ENCODE peak calls at places on chromosomes 12 and 14, in eight cellular contexts. One of them, this sample, is unnamed.
A peak's percentile ranks its signal among the peaks of the same experiment; 100 is the strongest.

GRCh38 chr14:72679591-72680151 is 214.2 kb downstream of the DPF3 start:
- DNase-seq in HepG2: no peak
- DNase-seq in ovary: no peak
- DNase-seq in HCT116: no peak
- DNase-seq in IMR-90: peak; percentile 23
- DNase-seq in heart left ventricle: no peak
- DNase-seq in A549: no peak
- DNase-seq in thyroid gland: no peak
- DNase-seq in this sample: no peak

GRCh38 chr14:61476737-61477410 is 155.5 kb downstream of the PRKCH start:
- DNase-seq in HepG2: no peak
- DNase-seq in ovary: no peak
- DNase-seq in HCT116: no peak
- DNase-seq in IMR-90: peak; percentile 99
- DNase-seq in heart left ventricle: peak; percentile 63
- DNase-seq in A549: peak; percentile 94
- DNase-seq in thyroid gland: no peak
- DNase-seq in this sample: peak; percentile 37

GRCh38 chr14:39417014-39417413 is 15.2 kb downstream of the FBXO33 start:
- DNase-seq in HepG2: peak; percentile 60
- DNase-seq in ovary: no peak
- DNase-seq in HCT116: peak; percentile 6
- DNase-seq in IMR-90: no peak
- DNase-seq in heart left ventricle: peak; percentile 46
- DNase-seq in A549: peak; percentile 28
- DNase-seq in thyroid gland: no peak
- DNase-seq in this sample: no peak

GRCh38 chr12:93827669-93828068 is 150.5 kb downstream of the CRADD start:
- DNase-seq in HepG2: no peak
- DNase-seq in ovary: no peak
- DNase-seq in HCT116: no peak
- DNase-seq in IMR-90: no peak
- DNase-seq in heart left ventricle: no peak
- DNase-seq in A549: no peak
- DNase-seq in thyroid gland: no peak
- DNase-seq in this sample: no peak

GRCh38 chr12:7015555-7016370 is 2.5 kb downstream of the LPCAT3 start:
- DNase-seq in HepG2: no peak
- DNase-seq in ovary: no peak
- DNase-seq in HCT116: no peak
- DNase-seq in IMR-90: no peak
- DNase-seq in heart left ventricle: no peak
- DNase-seq in A549: no peak
- DNase-seq in thyroid gland: no peak
- DNase-seq in this sample: no peak

GRCh38 chr14:70013269-70013873 is 134.2 kb downstream of the SMOC1 start:
- DNase-seq in HepG2: peak; percentile 41
- DNase-seq in ovary: no peak
- DNase-seq in HCT116: peak; percentile 23
- DNase-seq in IMR-90: peak; percentile 30
- DNase-seq in heart left ventricle: no peak
- DNase-seq in A549: peak; percentile 41
- DNase-seq in thyroid gland: peak; percentile 45
- DNase-seq in this sample: no peak

GRCh38 chr12:85394809-85395208 is 114.8 kb downstream of the ALX1 start:
- DNase-seq in HepG2: no peak
- DNase-seq in ovary: no peak
- DNase-seq in HCT116: no peak
- DNase-seq in IMR-90: no peak
- DNase-seq in heart left ventricle: no peak
- DNase-seq in A549: peak; percentile 7
- DNase-seq in thyroid gland: no peak
- DNase-seq in this sample: no peak

GRCh38 chr14:79036506-79036905 is 866.3 kb downstream of the NRXN3 start:
- DNase-seq in HepG2: no peak
- DNase-seq in ovary: no peak
- DNase-seq in HCT116: no peak
- DNase-seq in IMR-90: no peak
- DNase-seq in heart left ventricle: no peak
- DNase-seq in A549: no peak
- DNase-seq in thyroid gland: no peak
- DNase-seq in this sample: no peak

GRCh38 chr14:22835505-22835904 is 880 bp upstream of the MMP14 start:
- DNase-seq in HepG2: no peak
- DNase-seq in ovary: no peak
- DNase-seq in HCT116: no peak
- DNase-seq in IMR-90: no peak
- DNase-seq in heart left ventricle: no peak
- DNase-seq in A549: no peak
- DNase-seq in thyroid gland: no peak
- DNase-seq in this sample: no peak
- H3K9me3 ChIP-seq in HepG2: no peaks in the 10 kb centered on the region
- H3K9me3 ChIP-seq in ovary: no peaks in the 10 kb centered on the region
- H3K9me3 ChIP-seq in HCT116: no peaks in the 10 kb centered on the region
- H3K9me3 ChIP-seq in IMR-90: no peaks in the 10 kb centered on the region
- H3K9me3 ChIP-seq in heart left ventricle: no peaks in the 10 kb centered on the region
- H3K9me3 ChIP-seq in A549: no peaks in the 10 kb centered on the region
- H3K9me3 ChIP-seq in thyroid gland: no peaks in the 10 kb centered on the region
- H3K9me3 ChIP-seq in this sample: no peaks in the 10 kb centered on the region

GRCh38 chr12:50928392-50928791 is 24.0 kb upstream of the HIGD1C start:
- DNase-seq in HepG2: no peak
- DNase-seq in ovary: no peak
- DNase-seq in HCT116: no peak
- DNase-seq in IMR-90: no peak
- DNase-seq in heart left ventricle: no peak
- DNase-seq in A549: no peak
- DNase-seq in thyroid gland: no peak
- DNase-seq in this sample: no peak
- H3K4me3 ChIP-seq in HepG2: peak overlapping the region; percentile 25
- H3K4me3 ChIP-seq in ovary: peak overlapping the region; percentile 69
- H3K4me3 ChIP-seq in HCT116: no peak overlapping the region
- H3K4me3 ChIP-seq in IMR-90: no peak overlapping the region
- H3K4me3 ChIP-seq in heart left ventricle: peak overlapping the region; percentile 64
- H3K4me3 ChIP-seq in A549: no peak overlapping the region
- H3K4me3 ChIP-seq in thyroid gland: peak overlapping the region; percentile 92
- H3K4me3 ChIP-seq in this sample: peak overlapping the region; percentile 66

DNA sequence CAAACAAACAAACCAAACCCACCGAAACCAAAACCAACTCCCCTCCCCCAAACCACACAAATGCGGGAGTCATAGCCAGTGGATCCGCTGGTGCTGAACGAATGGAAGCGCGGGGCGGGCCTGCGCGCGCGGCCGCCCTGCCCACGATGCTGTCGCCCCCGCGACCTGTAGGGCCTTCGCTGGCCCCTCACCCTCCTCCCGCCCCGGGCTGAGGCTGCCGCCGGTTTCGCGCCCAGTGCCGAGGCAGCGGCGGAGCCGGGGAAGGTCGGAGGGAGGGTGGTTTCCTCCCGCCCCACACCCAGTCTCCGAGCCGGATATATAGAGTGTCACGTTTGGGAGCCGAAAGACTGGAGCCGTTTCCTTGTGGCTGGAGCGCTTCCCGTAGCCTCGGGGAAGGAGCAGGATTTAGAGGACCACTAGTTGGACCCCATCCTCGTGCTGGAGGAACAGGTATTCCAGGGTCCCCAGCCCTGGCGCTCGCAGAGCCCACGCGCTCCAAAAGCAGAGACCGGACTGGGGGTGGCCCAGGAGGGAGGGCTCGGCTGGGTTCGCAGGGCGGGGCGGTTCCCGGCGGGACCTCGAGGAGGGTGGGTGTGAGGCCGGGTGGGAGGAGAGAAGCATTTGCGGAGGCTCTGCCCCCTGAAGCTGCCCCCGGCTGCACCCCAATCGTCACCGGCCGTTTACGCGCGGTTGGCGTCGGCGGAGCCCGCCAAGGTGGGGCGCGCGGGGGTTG is at the start of gene FAR2:
- DNase-seq in HepG2: no peak
- DNase-seq in ovary: no peak
- DNase-seq in HCT116: no peak
- DNase-seq in IMR-90: no peak
- DNase-seq in heart left ventricle: peak; percentile 62
- DNase-seq in A549: peak; percentile 3
- DNase-seq in thyroid gland: no peak
- DNase-seq in this sample: peak; percentile 30
- TF ChIP-seq POLR2A in HepG2: no peak
- TF ChIP-seq POLR2A in ovary: no peak
- TF ChIP-seq POLR2A in HCT116: peak; percentile 21
- TF ChIP-seq POLR2A in IMR-90: no peak
- TF ChIP-seq POLR2A in heart left ventricle: no peak
- TF ChIP-seq POLR2A in A549: no peak
- TF ChIP-seq POLR2A in thyroid gland: no peak
- TF ChIP-seq POLR2A in this sample: peak; percentile 29

GRCh38 chr14:106417224-106418049 is 891.1 kb downstream of the TMEM121 start:
- DNase-seq in HepG2: peak; percentile 41
- DNase-seq in ovary: peak; percentile 40
- DNase-seq in HCT116: peak; percentile 3
- DNase-seq in IMR-90: no peak
- DNase-seq in heart left ventricle: peak; percentile 23
- DNase-seq in A549: peak; percentile 78
- DNase-seq in thyroid gland: no peak
- DNase-seq in this sample: peak; percentile 15

GRCh38 chr14:106419432-106419831 is 893.0 kb downstream of the TMEM121 start:
- DNase-seq in HepG2: no peak
- DNase-seq in ovary: no peak
- DNase-seq in HCT116: no peak
- DNase-seq in IMR-90: no peak
- DNase-seq in heart left ventricle: no peak
- DNase-seq in A549: no peak
- DNase-seq in thyroid gland: no peak
- DNase-seq in this sample: no peak

GRCh38 chr14:106422066-106422465 is 895.7 kb downstream of the TMEM121 start:
- DNase-seq in HepG2: no peak
- DNase-seq in ovary: no peak
- DNase-seq in HCT116: no peak
- DNase-seq in IMR-90: no peak
- DNase-seq in heart left ventricle: no peak
- DNase-seq in A549: no peak
- DNase-seq in thyroid gland: no peak
- DNase-seq in this sample: no peak
- H3K9me3 ChIP-seq in HepG2: peaks cover 9% of the 10 kb centered on the region
- H3K9me3 ChIP-seq in ovary: no peaks in the 10 kb centered on the region
- H3K9me3 ChIP-seq in HCT116: peaks cover 10% of the 10 kb centered on the region
- H3K9me3 ChIP-seq in IMR-90: peaks cover 2% of the 10 kb centered on the region
- H3K9me3 ChIP-seq in heart left ventricle: no peaks in the 10 kb centered on the region
- H3K9me3 ChIP-seq in A549: peaks cover 4% of the 10 kb centered on the region
- H3K9me3 ChIP-seq in thyroid gland: no peaks in the 10 kb centered on the region
- H3K9me3 ChIP-seq in this sample: no peaks in the 10 kb centered on the region